ENCODE peak calls at places on chromosome 3, in six cellular contexts. H is naive thymus-derived CD4-positive, alpha-beta T cell; U is A549; Z is mesenchymal stem cell; X is mammary epithelial cell; Y is tibial artery. T is an unnamed sample.

GRCh38 chr3:13506680-13507079 is 26.6 kb downstream of the HDAC11 start:
- DNase-seq in H (no peak), U (no peak), Z (no peak), X (no peak), Y (no peak), T (no peak)

GRCh38 chr3:171284308-171285075 is 175.7 kb downstream of the TNIK start:
- DNase-seq in H (no peak), U (peak; percentile 56), Z (peak; percentile 98), X (peak; percentile 92), Y (peak; percentile 75), T (no peak)

GRCh38 chr3:56154297-56154696 is 314.0 kb downstream of the ERC2 start:
- DNase-seq in H (no peak), U (peak; percentile 1), Z (peak; percentile 21), X (peak; percentile 1), Y (no peak), T (no peak)

GRCh38 chr3:37620071-37620635 is 241.5 kb upstream of the CTDSPL start:
- DNase-seq in H (no peak), U (no peak), Z (no peak), X (no peak), Y (no peak), T (no peak)

GRCh38 chr3:115915061-115915460 is 291.8 kb downstream of the GAP43 start:
- DNase-seq in H (no peak), U (no peak), Z (no peak), X (no peak), Y (no peak), T (no peak)

GRCh38 chr3:24242012-24242698 is 252.5 kb downstream of the THRB start:
- DNase-seq in H (no peak), U (peak; percentile 44), Z (peak; percentile 18), X (peak; percentile 84), Y (no peak), T (no peak)

GRCh38 chr3:175861916-175862315 is 1002.8 kb downstream of the NAALADL2 start:
- DNase-seq in H (no peak), U (no peak), Z (no peak), X (no peak), Y (no peak), T (no peak)

GRCh38 chr3:67001086-67001861 is 3.2 kb downstream of the KBTBD8 start:
- DNase-seq in H (no peak), U (no peak), Z (no peak), X (no peak), Y (no peak), T (no peak)

GRCh38 chr3:127964816-127965215 is 49.8 kb downstream of the KBTBD12 start:
- DNase-seq in H (no peak), U (no peak), Z (no peak), X (no peak), Y (no peak), T (no peak)

GRCh38 chr3:103991461-103992115 is 1375.1 kb upstream of the ALCAM start:
- DNase-seq in H (no peak), U (peak; percentile 14), Z (peak; percentile 24), X (no peak), Y (no peak), T (no peak)

GRCh38 chr3:34947849-34948248 is 691.5 kb upstream of the ARPP21 start:
- DNase-seq in H (no peak), U (no peak), Z (peak; percentile 15), X (no peak), Y (no peak), T (no peak)

DNA sequence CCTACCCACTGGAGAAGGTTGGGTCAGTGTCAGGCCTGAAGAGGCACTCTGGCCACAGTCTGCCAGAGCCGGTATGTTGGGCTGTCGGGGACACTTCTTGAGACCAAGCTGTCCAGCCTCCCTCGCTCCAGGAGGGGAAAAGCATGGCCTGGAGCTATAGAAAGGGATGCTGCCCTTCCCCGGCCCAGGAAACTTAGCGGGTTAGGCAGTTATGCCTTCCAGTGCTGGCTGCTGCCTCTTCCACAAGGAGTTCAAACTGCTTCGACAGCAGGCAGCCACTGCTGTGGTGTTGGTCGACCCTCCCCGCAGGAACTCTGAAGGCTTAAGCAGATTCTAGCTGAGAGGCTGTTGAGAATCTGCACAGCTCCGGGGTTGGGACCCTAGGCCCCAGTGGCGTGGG is 819.4 kb downstream of the DIPK2A start:
- DNase-seq in H (no peak), U (no peak), Z (no peak), X (no peak), Y (no peak), T (no peak)
- H3K9me3 ChIP-seq in H (no peaks in the 10 kb centered on the region), U (peaks cover 2% of the 10 kb centered on the region), Z (peaks cover 6% of the 10 kb centered on the region), X (no peaks in the 10 kb centered on the region), Y (no peaks in the 10 kb centered on the region), T (no peaks in the 10 kb centered on the region)

GRCh38 chr3:130609166-130609574 is 92.2 kb downstream of the COL6A6 start:
- DNase-seq in H (no peak), U (no peak), Z (no peak), X (no peak), Y (peak; percentile 68), T (no peak)
- H3K9me3 ChIP-seq in H (no peaks in the 10 kb centered on the region), U (no peaks in the 10 kb centered on the region), Z (peaks cover 15% of the 10 kb centered on the region), X (peaks cover 6% of the 10 kb centered on the region), Y (no peaks in the 10 kb centered on the region), T (peaks cover 2% of the 10 kb centered on the region)

GRCh38 chr3:133792171-133792763 is 13.3 kb upstream of the SRPRB start:
- DNase-seq in H (no peak), U (peak; percentile 18), Z (peak; percentile 11), X (peak; percentile 32), Y (no peak), T (no peak)
- H3K9me3 ChIP-seq in H (no peaks in the 10 kb centered on the region), U (peaks cover 17% of the 10 kb centered on the region), Z (peaks cover 34% of the 10 kb centered on the region), X (peaks cover 9% of the 10 kb centered on the region), Y (no peaks in the 10 kb centered on the region), T (peaks cover 3% of the 10 kb centered on the region)

GRCh38 chr3:44729384-44729910 is at the start of gene ZNF501:
- DNase-seq in H (peak; percentile 83), U (no peak), Z (peak; percentile 68), X (peak; percentile 88), Y (peak; percentile 94), T (peak; percentile 72)

GRCh38 chr3:44734646-44735168 is 5.3 kb downstream of the ZNF501 start:
- DNase-seq in H (no peak), U (no peak), Z (no peak), X (no peak), Y (no peak), T (no peak)
- H3K9me3 ChIP-seq in H (peaks cover 40% of the 10 kb centered on the region), U (peaks cover 52% of the 10 kb centered on the region), Z (peaks cover 93% of the 10 kb centered on the region), X (peaks cover 53% of the 10 kb centered on the region), Y (peaks cover 12% of the 10 kb centered on the region), T (peaks cover 37% of the 10 kb centered on the region)

DNA sequence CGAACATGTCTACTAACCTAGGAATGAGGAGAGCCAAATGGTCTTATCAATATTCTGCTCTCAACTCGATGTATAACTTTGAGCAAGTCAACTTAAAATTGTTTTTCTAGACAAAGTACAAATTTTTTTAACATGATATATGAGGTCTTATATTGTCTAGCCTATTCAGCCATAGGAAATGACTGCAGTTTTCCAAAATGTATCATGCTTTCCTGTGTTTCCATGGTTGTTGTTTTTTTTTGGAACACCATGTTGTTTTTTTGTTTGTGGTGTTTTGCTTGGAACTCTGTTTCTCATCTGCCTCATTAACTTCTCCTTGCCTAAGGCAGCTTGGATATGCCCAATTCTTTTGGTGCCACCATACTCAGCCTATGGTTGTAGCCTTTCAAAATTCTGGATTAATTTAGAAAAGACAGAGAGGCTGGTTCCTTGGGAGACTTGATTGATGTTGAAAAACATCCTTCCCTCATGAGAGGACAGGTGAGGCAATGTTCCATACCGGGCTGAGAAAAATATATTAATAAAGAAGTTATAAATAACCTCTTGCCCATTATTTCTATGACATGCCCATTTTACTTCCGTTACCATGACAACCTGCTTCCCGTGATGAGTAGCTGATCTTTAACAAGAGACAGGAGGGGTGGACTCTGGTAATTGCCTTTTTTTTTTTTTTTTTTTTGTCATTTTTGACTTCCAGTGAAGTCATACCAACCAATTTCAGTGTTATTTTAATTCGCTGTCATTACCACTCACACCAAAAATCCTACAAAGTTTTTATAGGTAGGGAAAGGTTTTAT is 687.8 kb upstream of the GRM7 start:
- DNase-seq in H (no peak), U (no peak), Z (no peak), X (no peak), Y (no peak), T (no peak)
- H3K9me3 ChIP-seq in H (no peaks in the 10 kb centered on the region), U (no peaks in the 10 kb centered on the region), Z (peaks cover 16% of the 10 kb centered on the region), X (peaks cover 11% of the 10 kb centered on the region), Y (no peaks in the 10 kb centered on the region), T (no peaks in the 10 kb centered on the region)

DNA sequence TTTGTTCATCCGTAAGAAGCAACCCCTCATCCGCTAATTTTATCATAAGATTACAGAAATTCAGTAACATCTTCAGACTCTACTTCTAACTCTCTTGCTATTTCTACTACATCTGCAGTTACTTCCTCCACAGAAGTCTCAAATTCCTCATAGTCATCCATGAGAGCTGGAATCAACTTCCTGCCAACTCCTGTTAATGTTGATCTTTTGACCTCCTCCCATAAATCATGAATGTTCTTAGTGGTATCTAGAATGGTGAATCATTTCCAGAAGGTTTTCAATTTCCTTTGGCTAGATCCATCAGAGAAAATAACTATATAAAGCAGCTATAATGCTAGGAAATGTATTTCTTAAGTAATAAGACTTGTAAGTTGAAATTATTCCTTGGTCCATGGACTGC is 115.1 kb downstream of the TAFA4 start:
- DNase-seq in H (no peak), U (no peak), Z (no peak), X (peak; percentile 3), Y (no peak), T (no peak)
- H3K9me3 ChIP-seq in H (no peaks in the 10 kb centered on the region), U (no peaks in the 10 kb centered on the region), Z (no peaks in the 10 kb centered on the region), X (no peaks in the 10 kb centered on the region), Y (no peaks in the 10 kb centered on the region), T (no peaks in the 10 kb centered on the region)